ENCODE peak calls at places on chromosomes 1 and 21, in eight cellular contexts. P, S, N, Y, A, T, V and H are unnamed samples.

GRCh38 chr1:108590436-108590835 is 30.5 kb downstream of the EEIG2 start:
- DNase-seq in P (no peak), S (no peak), N (no peak), Y (no peak), A (peak), T (no peak), V (no peak), H (no peak)

GRCh38 chr21:39518055-39518844 is 66.5 kb downstream of the SH3BGR start:
- DNase-seq in P (peak), S (peak), N (peak), Y (peak), A (peak), T (peak), V (no peak), H (peak)

GRCh38 chr1:10598088-10598712 is 123.5 kb downstream of the PEX14 start:
- DNase-seq in P (no peak), S (no peak), N (no peak), Y (no peak), A (no peak), T (no peak), V (no peak), H (peak)

GRCh38 chr1:69992594-69992993 is 212.8 kb downstream of the LRRC40 start:
- DNase-seq in P (no peak), S (no peak), N (no peak), Y (no peak), A (no peak), T (no peak), V (no peak), H (no peak)

GRCh38 chr1:243850013-243850367 is at the start of gene AKT3:
- DNase-seq in P (no peak), S (no peak), N (no peak), Y (no peak), A (no peak), T (peak), V (no peak), H (no peak)

GRCh38 chr1:169491845-169492281 is 6.1 kb upstream of the SLC19A2 start:
- DNase-seq in P (no peak), S (no peak), N (no peak), Y (no peak), A (peak), T (no peak), V (no peak), H (no peak)

GRCh38 chr21:36532769-36533467 is 53.0 kb upstream of the CLDN14 start:
- DNase-seq in P (no peak), S (no peak), N (no peak), Y (no peak), A (no peak), T (no peak), V (no peak), H (no peak)

GRCh38 chr21:45332415-45332814 is 44.7 kb upstream of the POFUT2 start:
- DNase-seq in P (no peak), S (no peak), N (no peak), Y (no peak), A (no peak), T (no peak), V (peak), H (no peak)

GRCh38 chr1:189628857-189629256 is 848.8 kb downstream of the BRINP3 start:
- DNase-seq in P (no peak), S (no peak), N (no peak), Y (no peak), A (no peak), T (peak), V (no peak), H (no peak)

GRCh38 chr1:177871633-177872562 is 98.0 kb downstream of the SEC16B start:
- DNase-seq in P (no peak), S (no peak), N (no peak), Y (no peak), A (no peak), T (no peak), V (no peak), H (no peak)

GRCh38 chr21:29649370-29649963 is 290.3 kb downstream of the GRIK1 start:
- DNase-seq in P (no peak), S (no peak), N (no peak), Y (no peak), A (no peak), T (no peak), V (no peak), H (no peak)
- TF ChIP-seq CTCF in P (no peak), S (no peak), N (no peak), Y (no peak), A (no peak), T (no peak), V (no peak), H (no peak)

DNA sequence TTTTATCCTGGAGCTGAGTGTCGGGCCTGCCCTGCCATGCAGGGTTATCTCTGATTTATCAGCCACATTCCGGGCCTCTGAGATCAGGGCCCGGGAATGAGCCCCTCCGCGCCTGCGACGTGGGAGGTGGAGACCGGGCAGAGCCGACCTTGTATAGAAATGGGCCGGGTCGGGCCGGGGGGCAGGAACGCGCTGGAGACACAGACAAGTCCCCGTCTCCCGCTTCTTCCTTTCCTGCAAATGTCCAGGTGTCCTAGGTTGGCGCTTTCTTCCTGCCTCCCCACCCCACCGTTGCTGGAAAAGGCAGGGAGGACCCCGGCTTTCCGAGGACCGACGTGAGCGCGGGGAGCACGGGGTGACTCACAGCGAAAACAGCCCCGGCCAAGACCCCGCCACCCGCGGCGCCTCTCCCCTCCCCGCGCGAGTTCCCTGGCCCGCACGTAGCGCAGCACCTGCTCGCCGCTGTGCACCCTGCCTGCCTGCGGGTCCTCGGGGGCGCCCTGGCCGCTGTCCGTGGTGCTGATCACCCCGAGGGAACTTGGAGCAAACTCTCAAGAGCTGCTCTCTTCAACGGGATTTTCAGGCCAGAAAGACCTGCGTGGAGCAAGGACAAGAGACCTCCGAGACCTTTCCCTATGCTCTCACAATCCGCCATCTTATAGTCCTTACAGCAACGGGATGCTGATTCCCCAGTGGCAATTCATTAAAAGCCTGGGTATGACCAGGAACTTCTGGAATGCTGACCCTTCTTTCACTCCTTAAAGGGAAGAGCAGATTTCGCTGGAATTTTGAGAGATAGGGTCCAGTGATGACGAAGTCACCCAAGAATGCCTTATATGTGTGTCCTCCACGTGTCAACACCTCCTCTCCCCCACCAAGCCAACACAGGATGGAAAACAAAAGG is 475 bp upstream of the NPPB start:
- DNase-seq in P (no peak), S (peak), N (peak), Y (peak), A (peak), T (peak), V (peak), H (peak)
- TF ChIP-seq CTCF in P (no peak), S (no peak), N (peak), Y (no peak), A (peak), T (peak), V (peak), H (no peak)

DNA sequence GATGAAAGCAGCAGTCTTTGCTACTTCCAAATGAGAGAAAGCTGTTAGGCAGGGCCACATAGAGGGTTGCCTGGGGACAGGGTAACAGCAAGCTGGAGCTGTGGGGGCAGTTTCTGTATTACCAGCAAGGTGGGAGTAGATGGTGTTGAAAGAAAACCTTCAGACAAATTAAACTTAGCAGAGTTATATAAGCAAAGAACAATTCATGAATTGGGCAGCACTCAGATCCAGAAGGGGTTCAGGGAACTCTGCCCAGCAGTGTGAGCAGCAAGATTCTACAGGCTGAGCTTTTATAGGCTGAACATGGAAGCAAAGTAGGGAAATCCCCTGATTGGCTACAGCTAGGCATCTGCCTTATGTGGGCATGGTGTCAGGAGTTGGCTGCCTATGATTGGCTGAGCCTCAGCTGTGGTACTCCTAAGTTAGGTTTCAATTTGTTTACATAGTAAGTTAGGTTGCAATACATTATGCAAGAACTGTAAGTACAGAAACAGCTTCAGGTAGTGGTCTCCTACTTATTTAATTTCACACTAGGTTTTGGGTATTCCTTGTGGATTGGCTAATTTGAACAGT is 64.1 kb upstream of the TMPRSS2 start:
- DNase-seq in P (no peak), S (no peak), N (no peak), Y (no peak), A (peak), T (no peak), V (no peak), H (peak)
- TF ChIP-seq CTCF in P (no peak), S (no peak), N (no peak), Y (no peak), A (no peak), T (no peak), V (no peak), H (no peak)

DNA sequence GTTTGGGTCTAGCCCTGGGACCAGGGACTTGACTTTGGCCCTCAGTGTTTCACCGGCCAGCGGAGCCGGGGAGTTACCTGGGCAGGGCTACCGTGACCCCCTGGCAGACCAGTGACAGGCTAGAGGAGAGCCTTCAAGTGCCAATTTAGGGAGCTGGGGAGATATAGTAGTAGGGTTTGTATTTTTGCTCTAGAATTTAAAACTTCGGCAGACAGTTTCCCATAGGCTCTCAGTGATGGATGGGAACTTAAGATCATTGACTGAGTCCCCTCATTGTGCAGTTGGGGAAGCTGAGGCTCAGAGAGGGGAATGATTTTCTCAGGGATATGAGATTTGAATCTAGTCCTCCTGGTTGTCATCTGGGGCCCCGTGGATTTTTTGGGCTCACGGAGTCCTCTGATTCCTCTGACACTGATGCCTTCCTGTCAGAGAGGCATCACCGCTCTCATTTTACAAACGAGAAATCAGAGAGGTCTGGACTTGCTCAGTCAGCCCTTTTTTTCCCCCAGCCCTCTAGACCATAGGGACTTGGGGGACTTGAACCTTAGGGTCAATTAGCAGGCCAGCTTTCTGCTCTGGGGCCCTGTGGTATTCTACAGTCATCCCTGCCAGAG is 58.3 kb upstream of the ACOT11 start:
- DNase-seq in P (no peak), S (no peak), N (no peak), Y (no peak), A (no peak), T (no peak), V (no peak), H (no peak)
- TF ChIP-seq CTCF in P (no peak), S (peak), N (peak), Y (no peak), A (no peak), T (no peak), V (peak), H (no peak)

GRCh38 chr1:218347316-218347712 is 2.2 kb downstream of the TGFB2 start:
- DNase-seq in P (no peak), S (peak), N (peak), Y (no peak), A (peak), T (peak), V (no peak), H (peak)
- TF ChIP-seq CTCF in P (no peak), S (no peak), N (no peak), Y (no peak), A (peak), T (no peak), V (no peak), H (peak)

GRCh38 chr1:18323259-18323658 is 157.5 kb upstream of the KLHDC7A start:
- DNase-seq in P (no peak), S (no peak), N (no peak), Y (no peak), A (no peak), T (no peak), V (no peak), H (no peak)

GRCh38 chr1:18326171-18326950 is 154.4 kb upstream of the KLHDC7A start:
- DNase-seq in P (no peak), S (peak), N (no peak), Y (no peak), A (no peak), T (no peak), V (no peak), H (no peak)

GRCh38 chr1:18322353-18323032 is 158.2 kb upstream of the KLHDC7A start:
- DNase-seq in P (no peak), S (no peak), N (no peak), Y (no peak), A (no peak), T (peak), V (no peak), H (no peak)

GRCh38 chr1:18325151-18325550 is 155.6 kb upstream of the KLHDC7A start:
- DNase-seq in P (no peak), S (no peak), N (no peak), Y (no peak), A (no peak), T (no peak), V (no peak), H (no peak)

DNA sequence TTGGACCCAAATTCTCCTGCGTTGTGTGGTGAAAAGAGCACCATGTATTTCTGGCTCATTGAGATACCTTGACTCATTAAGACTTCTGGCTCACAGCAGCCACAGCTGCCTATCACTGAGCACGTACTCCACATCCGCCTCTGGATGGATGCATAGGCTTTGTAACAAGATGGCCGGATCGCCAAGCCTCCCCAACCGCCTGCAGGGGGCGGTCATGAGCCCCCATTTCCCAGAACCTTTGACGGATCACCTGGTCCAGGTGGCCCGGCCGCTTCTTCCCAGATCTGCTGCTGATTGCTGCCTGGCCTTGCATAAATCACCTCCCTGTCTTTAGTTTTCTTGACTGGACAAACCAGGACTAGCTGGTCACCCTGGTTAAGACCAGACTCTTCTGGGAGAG is 156.5 kb upstream of the KLHDC7A start:
- DNase-seq in P (no peak), S (peak), N (no peak), Y (no peak), A (no peak), T (peak), V (no peak), H (no peak)
- TF ChIP-seq CTCF in P (peak), S (no peak), N (no peak), Y (no peak), A (peak), T (peak), V (no peak), H (peak)

DNA sequence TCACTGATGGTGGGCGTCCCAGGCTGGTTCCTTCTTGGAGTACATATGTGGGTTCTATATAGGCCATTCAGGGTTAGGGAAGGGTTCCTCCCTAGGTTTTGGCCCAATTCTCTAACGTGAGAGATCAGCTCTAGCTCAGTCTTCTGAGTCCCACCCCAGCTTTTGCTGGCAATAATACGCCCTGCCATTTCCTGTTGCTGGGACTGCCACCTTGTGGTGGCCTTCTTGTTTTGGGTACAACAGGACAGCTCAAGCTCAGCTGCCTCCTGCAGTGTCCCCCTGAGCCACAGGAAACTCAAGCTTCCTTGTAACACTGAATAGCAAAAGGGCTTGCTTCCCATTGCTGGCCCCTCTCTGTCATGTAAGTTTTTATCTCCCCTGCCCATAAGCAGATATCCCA is 77.8 kb downstream of the BACH1 start:
- DNase-seq in P (no peak), S (peak), N (no peak), Y (peak), A (peak), T (peak), V (no peak), H (peak)
- TF ChIP-seq CTCF in P (peak), S (no peak), N (no peak), Y (peak), A (peak), T (peak), V (peak), H (peak)

GRCh38 chr1:233603366-233603927 is 10.5 kb upstream of the KCNK1 start:
- DNase-seq in P (no peak), S (no peak), N (no peak), Y (no peak), A (no peak), T (no peak), V (no peak), H (no peak)
- TF ChIP-seq CTCF in P (no peak), S (no peak), N (no peak), Y (no peak), A (no peak), T (no peak), V (no peak), H (no peak)

GRCh38 chr1:161198206-161198876 is 513 bp downstream of the ADAMTS4 start:
- DNase-seq in P (no peak), S (no peak), N (peak), Y (no peak), A (no peak), T (peak), V (peak), H (peak)
- TF ChIP-seq CTCF in P (no peak), S (no peak), N (no peak), Y (no peak), A (no peak), T (no peak), V (no peak), H (no peak)